ENCODE peak calls at places on chromosomes 12 and 14, in ten cellular contexts. K is cardiac fibroblast, H is AG10803, R is GM06990, Y is HFFc6, E is ovary, W is upper lobe of left lung, L is AG04449, P is AG04450, X is mesothelial cell of epicardium. O is an unnamed sample.
A peak's percentile ranks its signal among the peaks of the same experiment; 100 is the strongest.

GRCh38 chr12:121872546-121873223 is 14.0 kb upstream of the HPD start:
- DNase-seq in P (peak; percentile 98), Y (peak; percentile 96), K (peak; percentile 96), R (no peak), E (peak; percentile 83), H (peak; percentile 94), X (peak; percentile 61), L (peak; percentile 87), W (no peak), O (peak; percentile 77)

GRCh38 chr12:52440821-52441319 is 6.7 kb upstream of the KRT75 start:
- DNase-seq in Y (peak; percentile 69), K (peak; percentile 74), R (no peak), X (no peak), W (no peak), P (peak; percentile 6), H (peak; percentile 83), L (peak; percentile 34), E (no peak), O (no peak)

GRCh38 chr12:113805673-113806072 is 160.5 kb downstream of the RBM19 start:
- DNase-seq in X (no peak), E (no peak), W (no peak), K (no peak), Y (no peak), L (no peak), R (no peak), P (no peak), H (no peak), O (no peak)

GRCh38 chr12:52317443-52318052 is 3.6 kb downstream of the KRT83 start:
- DNase-seq in K (no peak), R (no peak), W (peak; percentile 46), H (no peak), E (no peak), Y (no peak), X (no peak), P (no peak), L (no peak), O (no peak)

GRCh38 chr14:35384386-35385041 is 20.0 kb downstream of the NFKBIA start:
- DNase-seq in X (no peak), P (peak; percentile 91), R (no peak), E (peak; percentile 81), H (peak; percentile 94), W (peak; percentile 56), K (peak; percentile 96), L (peak; percentile 90), Y (peak; percentile 91), O (peak; percentile 84)

GRCh38 chr14:35050652-35051051 is 4.6 kb downstream of the FAM177A1 start:
- DNase-seq in H (peak; percentile 54), R (no peak), X (no peak), P (no peak), E (no peak), L (no peak), K (peak; percentile 77), W (no peak), Y (peak; percentile 49), O (peak; percentile 14)

GRCh38 chr12:116183741-116184141 is 93.8 kb downstream of the MED13L start:
- DNase-seq in E (no peak), X (no peak), H (no peak), L (no peak), R (no peak), W (no peak), Y (peak; percentile 21), K (peak; percentile 36), P (no peak), O (no peak)

GRCh38 chr12:42798811-42799438 is 209.4 kb upstream of the PRICKLE1 start:
- DNase-seq in R (no peak), P (peak; percentile 30), W (no peak), L (no peak), Y (peak; percentile 25), E (no peak), X (no peak), K (no peak), H (peak; percentile 49), O (no peak)

GRCh38 chr12:996881-997280 is 5.9 kb downstream of the ERC1 start:
- DNase-seq in R (no peak), K (no peak), P (no peak), Y (no peak), X (no peak), L (no peak), W (no peak), E (no peak), H (no peak), O (no peak)

GRCh38 chr14:62269204-62269603 is 507.0 kb downstream of the SNAPC1 start:
- DNase-seq in K (peak; percentile 1), L (no peak), E (no peak), H (no peak), W (no peak), R (no peak), Y (no peak), X (no peak), P (no peak), O (no peak)

GRCh38 chr12:97560359-97560758 is 97.8 kb downstream of the RMST start:
- DNase-seq in P (no peak), X (no peak), K (no peak), Y (no peak), R (no peak), W (no peak), H (no peak), E (no peak), L (no peak), O (no peak)

GRCh38 chr12:54977155-54977554 is 7.4 kb downstream of the TESPA1 start:
- DNase-seq in R (no peak), P (no peak), Y (peak; percentile 81), K (peak; percentile 20), L (peak; percentile 45), H (peak; percentile 85), E (no peak), W (no peak), X (no peak), O (peak; percentile 28)

GRCh38 chr14:67228325-67228984 is 12.8 kb upstream of the PALS1 start:
- DNase-seq in R (no peak), L (no peak), E (no peak), H (peak; percentile 25), P (no peak), K (no peak), Y (peak; percentile 25), X (no peak), W (no peak), O (no peak)

GRCh38 chr12:60072911-60073310 is 477.1 kb downstream of the SLC16A7 start:
- DNase-seq in H (peak; percentile 55), K (peak; percentile 0), R (no peak), L (peak; percentile 50), E (no peak), X (no peak), P (no peak), Y (peak; percentile 36), W (no peak), O (peak; percentile 28)

GRCh38 chr14:36664322-36665193 is 2.9 kb downstream of the PAX9 start:
- DNase-seq in X (no peak), R (no peak), H (no peak), P (no peak), Y (no peak), L (no peak), K (no peak), E (no peak), W (no peak), O (no peak)

GRCh38 chr14:63713765-63714164 is 14.1 kb downstream of the SGPP1 start:
- DNase-seq in L (peak; percentile 14), R (no peak), K (peak; percentile 40), P (no peak), H (peak; percentile 74), W (no peak), X (no peak), Y (peak; percentile 54), E (no peak), O (no peak)

GRCh38 chr14:22432348-22432976 is 156.6 kb downstream of the DAD1 start:
- DNase-seq in H (peak; percentile 90), K (peak; percentile 97), L (peak; percentile 81), P (peak; percentile 74), X (no peak), E (peak; percentile 40), R (peak; percentile 29), Y (peak; percentile 76), W (no peak), O (peak; percentile 29)

DNA sequence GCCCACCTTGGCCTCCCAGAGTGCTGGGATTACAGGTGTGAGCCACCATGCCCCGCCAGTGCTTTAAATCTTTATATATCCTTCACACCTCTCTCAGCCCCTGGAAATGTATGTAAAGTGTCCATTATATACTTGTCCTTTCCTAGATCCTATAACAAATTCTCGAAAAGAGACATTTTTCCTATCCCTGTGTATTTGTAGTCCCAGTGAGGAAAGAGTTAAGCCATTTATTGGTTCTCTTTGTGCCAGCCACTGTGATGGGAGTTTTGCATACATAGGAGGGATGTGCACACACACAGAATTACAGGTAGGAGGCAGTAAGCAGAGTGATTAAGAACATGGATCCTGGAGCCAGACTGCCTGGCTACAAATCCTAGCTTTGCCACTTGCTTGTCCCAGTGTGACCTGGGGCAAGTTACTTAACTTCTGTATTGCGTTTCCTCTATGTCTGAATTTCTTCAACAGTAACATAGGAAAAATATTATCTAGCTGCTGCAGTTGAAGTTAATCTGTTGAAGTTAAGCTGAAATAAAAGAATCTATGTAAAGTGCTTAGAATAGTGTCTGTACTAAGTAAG is 2.1 kb upstream of the RABGGTA start:
- DNase-seq in P (no peak), Y (no peak), W (no peak), H (no peak), E (no peak), K (no peak), L (no peak), X (no peak), R (no peak), O (no peak)
- TF ChIP-seq CTCF in P (peak; percentile 11), Y (peak; percentile 28), W (peak; percentile 8), H (no peak), E (no peak), K (no peak), L (no peak), X (no peak), R (peak; percentile 18), O (no peak)

DNA sequence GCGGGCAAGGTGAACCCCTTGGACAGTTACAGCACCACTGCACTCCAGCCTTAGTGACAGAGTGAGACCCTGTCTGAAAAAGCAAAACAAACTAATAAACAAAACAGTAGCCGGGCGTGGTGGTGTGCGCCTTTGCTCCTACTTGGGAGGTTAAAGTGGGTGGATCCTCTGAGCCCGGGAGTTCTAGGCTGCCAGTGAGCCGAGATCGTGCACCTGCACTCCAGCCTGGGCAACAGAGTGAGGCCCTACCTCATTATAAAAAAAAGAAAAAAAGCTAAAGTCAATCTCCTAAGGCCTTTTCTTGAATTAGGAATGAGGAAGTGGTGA is 24.7 kb upstream of the SPTLC2 start:
- DNase-seq in Y (no peak), W (no peak), E (peak; percentile 39), P (no peak), L (no peak), R (peak; percentile 24), X (no peak), H (no peak), K (peak; percentile 5), O (no peak)
- TF ChIP-seq CTCF in Y (no peak), W (no peak), E (no peak), P (no peak), L (no peak), R (no peak), X (no peak), H (no peak), K (no peak), O (no peak)

GRCh38 chr14:89954045-89955021 is at the start of gene EFCAB11:
- DNase-seq in Y (peak; percentile 99), R (peak; percentile 94), L (peak; percentile 80), P (peak; percentile 94), W (peak; percentile 97), K (peak; percentile 99), H (peak; percentile 98), X (peak; percentile 96), E (peak; percentile 98), O (peak; percentile 94)
- TF ChIP-seq CTCF in Y (peak; percentile 73), R (no peak), L (no peak), P (peak; percentile 15), W (no peak), K (no peak), H (no peak), X (peak; percentile 21), E (no peak), O (peak; percentile 18)

GRCh38 chr14:95174184-95174804 is 17.0 kb upstream of the DICER1 start:
- DNase-seq in E (no peak), P (no peak), H (peak; percentile 17), R (no peak), W (no peak), K (peak; percentile 49), X (no peak), L (no peak), Y (no peak), O (no peak)
- TF ChIP-seq CTCF in E (no peak), P (no peak), H (peak; percentile 36), R (no peak), W (no peak), K (peak; percentile 20), X (no peak), L (no peak), Y (peak; percentile 41), O (no peak)